ENCODE peak calls at places on chromosomes 12 and 14, in five cellular contexts. I is dorsolateral prefrontal cortex, P is Peyer's patch, R is osteocyte, J is choroid plexus epithelial cell. A is an unnamed sample.

GRCh38 chr12:112602150-112602549 is 183.4 kb downstream of the PTPN11 start:
- DNase-seq in J (no peak), R (no peak), P (no peak), I (no peak), A (no peak)

GRCh38 chr14:104970231-104971068 is 7.7 kb downstream of the AHNAK2 start:
- DNase-seq in R (peak), P (no peak), J (peak), I (peak), A (no peak)

GRCh38 chr14:56300495-56300894 is 182.3 kb downstream of the PELI2 start:
- DNase-seq in J (peak), P (no peak), R (no peak), I (no peak), A (no peak)

GRCh38 chr12:127145929-127146789 is 1120.8 kb upstream of the TMEM132C start:
- DNase-seq in J (peak), R (no peak), P (peak), I (peak), A (no peak)

GRCh38 chr12:4274960-4275868 is 1.7 kb downstream of the CCND2 start:
- DNase-seq in I (no peak), J (peak), P (peak), R (peak), A (no peak)

GRCh38 chr12:108597559-108598471 is at the start of gene TMEM119:
- DNase-seq in R (no peak), J (no peak), I (no peak), P (no peak), A (no peak)

GRCh38 chr14:81831128-81831815 is 297.6 kb upstream of the SEL1L start:
- DNase-seq in P (no peak), J (no peak), R (no peak), I (no peak), A (no peak)

GRCh38 chr12:92412931-92413685 is 267.5 kb upstream of the BTG1 start:
- DNase-seq in R (no peak), J (peak), P (no peak), I (no peak), A (no peak)

GRCh38 chr12:78035913-78036658 is 205.4 kb downstream of the NAV3 start:
- DNase-seq in R (no peak), J (no peak), I (no peak), P (no peak), A (no peak)

GRCh38 chr12:115599251-115599811 is 678.2 kb downstream of the MED13L start:
- DNase-seq in I (no peak), J (peak), R (no peak), P (no peak), A (no peak)

GRCh38 chr14:35158491-35158890 is 36.1 kb downstream of the PRORP start:
- DNase-seq in P (no peak), I (no peak), J (no peak), R (no peak), A (no peak)

GRCh38 chr14:54026671-54027070 is 70.0 kb upstream of the BMP4 start:
- DNase-seq in P (no peak), J (no peak), I (no peak), R (no peak), A (no peak)

GRCh38 chr12:116760621-116761020 is 22.5 kb downstream of the RNFT2 start:
- DNase-seq in R (no peak), I (no peak), P (no peak), J (no peak), A (no peak)

GRCh38 chr12:113940357-113940756 is 25.8 kb downstream of the RBM19 start:
- DNase-seq in I (no peak), R (no peak), J (no peak), P (no peak), A (no peak)

GRCh38 chr12:44694027-44694426 is 182.1 kb downstream of the NELL2 start:
- DNase-seq in J (no peak), I (no peak), P (no peak), R (no peak), A (no peak)

GRCh38 chr12:131113562-131113961 is 159.9 kb downstream of the ADGRD1 start:
- DNase-seq in P (no peak), I (peak), J (no peak), R (no peak), A (no peak)

GRCh38 chr12:111488271-111488670 is 82.5 kb downstream of the SH2B3 start:
- DNase-seq in J (peak), I (no peak), R (no peak), P (no peak), A (no peak)

GRCh38 chr12:1857086-1857485 is 36.7 kb downstream of the LRTM2 start:
- DNase-seq in P (no peak), I (no peak), R (no peak), J (no peak), A (no peak)

GRCh38 chr12:779745-780734 is 27.7 kb downstream of the WNK1 start:
- DNase-seq in J (peak), I (no peak), R (no peak), P (no peak), A (no peak)

GRCh38 chr12:31353730-31354708 is 28.1 kb upstream of the SINHCAF start:
- DNase-seq in R (no peak), I (no peak), J (peak), P (no peak), A (no peak)

GRCh38 chr14:105746124-105746514 is 219.7 kb downstream of the TMEM121 start:
- DNase-seq in I (no peak), P (peak), R (peak), J (no peak), A (no peak)

GRCh38 chr14:31886161-31886835 is 190.8 kb upstream of the ARHGAP5 start:
- DNase-seq in I (no peak), J (peak), R (no peak), P (no peak), A (no peak)

GRCh38 chr14:49497267-49497666 is 88.9 kb downstream of the RPS29 start:
- DNase-seq in R (no peak), I (no peak), P (no peak), J (no peak), A (no peak)

GRCh38 chr12:107318804-107319535 is 225.6 kb upstream of the CRY1 start:
- DNase-seq in I (peak), R (no peak), J (peak), P (peak), A (peak)

GRCh38 chr12:124998705-124999104 is 5.3 kb downstream of the BRI3BP start:
- DNase-seq in J (no peak), R (no peak), I (no peak), P (no peak), A (no peak)

GRCh38 chr12:124994435-124994975 is 1.1 kb downstream of the BRI3BP start:
- DNase-seq in R (no peak), P (peak), J (no peak), I (no peak), A (no peak)

GRCh38 chr12:124993568-124994434 is at the start of gene BRI3BP:
- DNase-seq in R (no peak), J (peak), I (peak), P (peak), A (peak)

GRCh38 chr12:124995200-124995961 is 1.9 kb downstream of the BRI3BP start:
- DNase-seq in I (no peak), J (no peak), R (no peak), P (no peak), A (no peak)

GRCh38 chr12:124992874-124993567 is 424 bp upstream of the BRI3BP start:
- DNase-seq in R (no peak), J (peak), P (peak), I (peak), A (peak)
- TF ChIP-seq CTCF in R (peak), J (peak), P (peak), I (no peak), A (peak)

DNA sequence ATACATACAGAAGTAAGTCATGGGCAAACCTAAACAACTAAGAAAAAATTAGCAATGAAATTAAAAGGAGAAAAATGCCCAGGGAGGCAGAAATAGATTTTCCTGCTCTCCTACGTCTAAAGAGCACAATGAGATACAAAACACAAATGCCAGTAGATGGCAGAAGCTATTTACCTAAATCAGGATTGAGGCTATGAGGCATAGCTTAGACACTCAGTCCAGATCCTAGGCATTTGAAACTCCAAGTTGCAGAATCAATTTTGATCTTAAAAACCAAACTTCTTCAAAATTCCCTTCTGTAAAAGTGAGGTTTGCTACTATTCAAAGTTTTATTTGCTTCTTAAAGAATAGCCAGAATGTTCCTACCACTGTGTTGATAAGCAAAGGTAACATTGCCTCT is 368.6 kb downstream of the DAD1 start:
- DNase-seq in J (peak), I (no peak), P (no peak), R (no peak), A (no peak)
- TF ChIP-seq CTCF in J (peak), I (no peak), P (no peak), R (peak), A (no peak)

GRCh38 chr12:123029550-123029949 is 49.1 kb downstream of the ARL6IP4 start:
- DNase-seq in R (no peak), P (no peak), J (no peak), I (no peak), A (no peak)

GRCh38 chr12:123026094-123026853 is 45.8 kb downstream of the ARL6IP4 start:
- DNase-seq in J (no peak), I (no peak), R (no peak), P (peak), A (no peak)

GRCh38 chr12:123030686-123031085 is 50.2 kb downstream of the ARL6IP4 start:
- DNase-seq in R (no peak), I (no peak), J (no peak), P (no peak), A (no peak)

GRCh38 chr12:123027726-123028445 is 47.4 kb downstream of the ARL6IP4 start:
- DNase-seq in P (no peak), I (no peak), R (no peak), J (no peak), A (no peak)

GRCh38 chr12:123028475-123028874 is 48.0 kb downstream of the ARL6IP4 start:
- DNase-seq in R (no peak), I (no peak), P (no peak), J (no peak), A (no peak)
- TF ChIP-seq CTCF in R (no peak), I (no peak), P (no peak), J (no peak), A (no peak)

GRCh38 chr14:60515244-60515695 is 6.3 kb downstream of the SIX6 start:
- DNase-seq in P (no peak), R (no peak), J (no peak), I (no peak), A (no peak)
- TF ChIP-seq CTCF in P (no peak), R (no peak), J (no peak), I (no peak), A (no peak)

GRCh38 chr12:102659200-102659911 is 179.0 kb upstream of the IGF1 start:
- DNase-seq in I (no peak), P (no peak), J (no peak), R (no peak), A (no peak)
- TF ChIP-seq CTCF in I (no peak), P (no peak), J (peak), R (peak), A (no peak)